ENCODE peak calls at places on chromosomes 11 and 22, in seven cellular contexts. P is EL; X is pancreas; M is WERI-Rb-1; B is activated CD8-positive, alpha-beta memory T cell treated with anti-CD3 and anti-CD28 coated beads, Interleukin-2, amount 50 U/mL, for 4 hours; V is HT1080; G is HAP-1. J is an unnamed sample.

GRCh38 chr11:123137496-123138270 is 57.4 kb downstream of the CLMP start:
- DNase-seq in P (peak; percentile 93), X (peak; percentile 17), M (no peak), B (no peak), V (no peak), G (no peak), J (peak; percentile 90)

GRCh38 chr22:40058265-40058664 is 63.5 kb downstream of the FAM83F start:
- DNase-seq in P (no peak), X (no peak), M (no peak), B (peak; percentile 26), V (no peak), G (peak; percentile 14), J (no peak)

GRCh38 chr22:47102648-47103047 is 340.2 kb downstream of the TBC1D22A start:
- DNase-seq in P (no peak), X (no peak), M (no peak), B (no peak), V (no peak), G (no peak), J (peak; percentile 31)

GRCh38 chr11:68388595-68389198 is 71.9 kb upstream of the PPP6R3 start:
- DNase-seq in P (no peak), X (no peak), M (no peak), B (no peak), V (no peak), G (no peak), J (no peak)

GRCh38 chr11:10540546-10540914 is 457 bp downstream of the RNF141 start:
- DNase-seq in P (peak; percentile 34), X (peak; percentile 70), M (peak; percentile 45), B (no peak), V (no peak), G (peak; percentile 8), J (no peak)

GRCh38 chr22:46854125-46854870 is 91.8 kb downstream of the TBC1D22A start:
- DNase-seq in P (no peak), X (no peak), M (peak; percentile 61), B (no peak), V (no peak), G (no peak), J (peak; percentile 11)

GRCh38 chr22:45331486-45331885 is 21.8 kb downstream of the FAM118A start:
- DNase-seq in P (no peak), X (no peak), M (no peak), B (no peak), V (no peak), G (no peak), J (no peak)

GRCh38 chr22:38799265-38800002 is 5.5 kb upstream of the DNAL4 start:
- DNase-seq in P (peak; percentile 44), X (no peak), M (no peak), B (no peak), V (peak; percentile 64), G (no peak), J (peak; percentile 73)

GRCh38 chr11:12508151-12508740 is 130.9 kb downstream of the PARVA start:
- DNase-seq in P (peak; percentile 34), X (no peak), M (no peak), B (no peak), V (no peak), G (no peak), J (no peak)

GRCh38 chr22:43857367-43857766 is 4.9 kb downstream of the SULT4A1 start:
- DNase-seq in P (no peak), X (no peak), M (no peak), B (no peak), V (no peak), G (no peak), J (no peak)

GRCh38 chr22:25172153-25172552 is 27.5 kb upstream of the CRYBB3 start:
- DNase-seq in P (no peak), X (no peak), M (peak; percentile 52), B (peak; percentile 35), V (peak; percentile 24), G (no peak), J (peak; percentile 60)

GRCh38 chr11:83617671-83618070 is 331.5 kb upstream of the CCDC90B start:
- DNase-seq in P (no peak), X (no peak), M (no peak), B (no peak), V (no peak), G (no peak), J (no peak)

GRCh38 chr22:46609175-46609690 is 11.0 kb upstream of the GRAMD4 start:
- DNase-seq in P (no peak), X (no peak), M (no peak), B (no peak), V (no peak), G (no peak), J (no peak)

GRCh38 chr22:23529166-23530103 is 50.7 kb downstream of the IGLL1 start:
- DNase-seq in P (no peak), X (no peak), M (no peak), B (peak; percentile 5), V (no peak), G (no peak), J (no peak)

GRCh38 chr11:76782526-76783293 is 446 bp upstream of the TSKU start:
- DNase-seq in P (peak; percentile 97), X (peak; percentile 88), M (peak; percentile 99), B (no peak), V (peak; percentile 92), G (peak; percentile 83), J (peak; percentile 99)

GRCh38 chr11:92735039-92735438 is 234.4 kb upstream of the MTNR1B start:
- DNase-seq in P (no peak), X (no peak), M (no peak), B (no peak), V (no peak), G (no peak), J (peak; percentile 83)

GRCh38 chr11:123217897-123218296 is 22.8 kb upstream of the CLMP start:
- DNase-seq in P (no peak), X (no peak), M (no peak), B (no peak), V (no peak), G (no peak), J (no peak)

GRCh38 chr22:45968751-45969413 is 8.1 kb downstream of the WNT7B start:
- DNase-seq in P (peak; percentile 80), X (no peak), M (no peak), B (no peak), V (peak; percentile 99), G (no peak), J (no peak)

GRCh38 chr22:24985824-24986214 is 33.3 kb downstream of the KIAA1671 start:
- DNase-seq in P (peak; percentile 12), X (no peak), M (no peak), B (no peak), V (peak; percentile 99), G (no peak), J (no peak)

GRCh38 chr11:7442588-7443215 is 42.6 kb upstream of the OLFML1 start:
- DNase-seq in P (peak; percentile 59), X (peak; percentile 71), M (peak; percentile 69), B (peak; percentile 69), V (peak; percentile 39), G (peak; percentile 62), J (peak; percentile 67)

J was measured in NCI-H69.